ENCODE peak calls at places on chromosomes 1 and 21, in eight cellular contexts. M is lower leg skin, L is AG04449, V is fibroblast of mammary gland, N is coronary artery, C is dorsolateral prefrontal cortex, S is brain microvascular endothelial cell, F is kidney epithelial cell. P is an unnamed sample.

GRCh38 chr1:27054381-27054780 is 41.7 kb upstream of the TENT5B start:
- DNase-seq in M (no peak), L (no peak), V (no peak), N (no peak), C (no peak), S (no peak), F (no peak), P (no peak)

GRCh38 chr1:101316276-101316675 is 79.5 kb downstream of the S1PR1 start:
- DNase-seq in M (no peak), L (no peak), V (no peak), N (no peak), C (no peak), S (no peak), F (no peak), P (no peak)

GRCh38 chr1:88658419-88658818 is 25.7 kb upstream of the PKN2 start:
- DNase-seq in M (no peak), L (no peak), V (no peak), N (no peak), C (no peak), S (no peak), F (no peak), P (no peak)

GRCh38 chr1:201828451-201828819 is 522 bp upstream of the IPO9 start:
- DNase-seq in M (no peak), L (no peak), V (no peak), N (no peak), C (no peak), S (no peak), F (no peak), P (no peak)

GRCh38 chr1:93995837-93996526 is 86.8 kb upstream of the GCLM start:
- DNase-seq in M (no peak), L (no peak), V (no peak), N (no peak), C (no peak), S (no peak), F (no peak), P (no peak)

GRCh38 chr1:208219659-208220282 is 24.4 kb downstream of the PLXNA2 start:
- DNase-seq in M (no peak), L (no peak), V (peak), N (peak), C (no peak), S (peak), F (no peak), P (no peak)

GRCh38 chr21:32524010-32524719 is 61.2 kb downstream of the TCP10L start:
- DNase-seq in M (no peak), L (peak), V (peak), N (no peak), C (no peak), S (peak), F (peak), P (peak)

GRCh38 chr1:31374511-31375196 is 1.8 kb upstream of the FABP3 start:
- DNase-seq in M (no peak), L (no peak), V (peak), N (peak), C (peak), S (no peak), F (no peak), P (no peak)

GRCh38 chr21:32604484-32604883 is 7.7 kb downstream of the CFAP298 start:
- DNase-seq in M (no peak), L (no peak), V (no peak), N (no peak), C (no peak), S (no peak), F (no peak), P (no peak)

GRCh38 chr1:44842763-44843655 is at the start of gene PTCH2:
- DNase-seq in M (no peak), L (no peak), V (peak), N (peak), C (no peak), S (no peak), F (no peak), P (no peak)

GRCh38 chr1:94819945-94820746 is at the start of gene SLC44A3:
- DNase-seq in M (no peak), L (no peak), V (peak), N (no peak), C (no peak), S (no peak), F (no peak), P (peak)

GRCh38 chr1:178536844-178537371 is 24.0 kb downstream of the TEX35 start:
- DNase-seq in M (no peak), L (peak), V (peak), N (peak), C (peak), S (peak), F (no peak), P (peak)

GRCh38 chr1:40665335-40666171 is at the start of gene RIMS3:
- DNase-seq in M (peak), L (no peak), V (peak), N (peak), C (peak), S (peak), F (no peak), P (no peak)

GRCh38 chr1:221724931-221725605 is 16.8 kb downstream of the DUSP10 start:
- DNase-seq in M (peak), L (no peak), V (peak), N (no peak), C (no peak), S (peak), F (no peak), P (no peak)

GRCh38 chr1:74767490-74767889 is 34.5 kb downstream of the TYW3 start:
- DNase-seq in M (no peak), L (no peak), V (peak), N (no peak), C (no peak), S (peak), F (no peak), P (no peak)

GRCh38 chr1:39508857-39509305 is 17.4 kb downstream of the BMP8A start:
- DNase-seq in M (no peak), L (no peak), V (peak), N (no peak), C (no peak), S (no peak), F (no peak), P (no peak)

GRCh38 chr1:157838966-157839365 is 2.6 kb downstream of the CD5L start:
- DNase-seq in M (no peak), L (no peak), V (no peak), N (no peak), C (no peak), S (no peak), F (no peak), P (no peak)

GRCh38 chr21:46429754-46430681 is 28.7 kb upstream of the DIP2A start:
- DNase-seq in M (no peak), L (no peak), V (no peak), N (no peak), C (no peak), S (no peak), F (no peak), P (no peak)

GRCh38 chr1:66374561-66375111 is 159.3 kb upstream of the SGIP1 start:
- DNase-seq in M (no peak), L (peak), V (peak), N (no peak), C (no peak), S (peak), F (peak), P (peak)

GRCh38 chr1:185487943-185488342 is 170.9 kb upstream of the IVNS1ABP start:
- DNase-seq in M (no peak), L (no peak), V (no peak), N (no peak), C (no peak), S (no peak), F (no peak), P (no peak)

GRCh38 chr1:11930571-11931445 is 3.7 kb upstream of the PLOD1 start:
- DNase-seq in M (no peak), L (no peak), V (peak), N (no peak), C (no peak), S (no peak), F (no peak), P (no peak)

GRCh38 chr21:36718951-36719501 is 20.1 kb downstream of the SIM2 start:
- DNase-seq in M (no peak), L (no peak), V (no peak), N (no peak), C (peak), S (no peak), F (no peak), P (no peak)

GRCh38 chr1:116983678-116984077 is 17.9 kb upstream of the CD101 start:
- DNase-seq in M (no peak), L (no peak), V (no peak), N (no peak), C (no peak), S (no peak), F (no peak), P (no peak)

GRCh38 chr1:204987689-204988088 is 55.3 kb upstream of the CNTN2 start:
- DNase-seq in M (no peak), L (no peak), V (no peak), N (no peak), C (no peak), S (no peak), F (no peak), P (no peak)

GRCh38 chr1:204990059-204990664 is 52.9 kb upstream of the CNTN2 start:
- DNase-seq in M (no peak), L (no peak), V (no peak), N (no peak), C (peak), S (peak), F (no peak), P (no peak)

GRCh38 chr1:204988201-204988600 is 54.8 kb upstream of the CNTN2 start:
- DNase-seq in M (no peak), L (no peak), V (no peak), N (no peak), C (no peak), S (no peak), F (no peak), P (no peak)

GRCh38 chr1:204990721-204991341 is 52.2 kb upstream of the CNTN2 start:
- DNase-seq in M (no peak), L (no peak), V (no peak), N (no peak), C (no peak), S (no peak), F (no peak), P (no peak)

GRCh38 chr1:204989266-204990058 is 53.5 kb upstream of the CNTN2 start:
- DNase-seq in M (peak), L (peak), V (peak), N (no peak), C (peak), S (peak), F (no peak), P (peak)
- TF ChIP-seq CTCF in M (peak), L (peak), V (peak), N (peak), C (peak), S (peak), F (peak), P (peak)

GRCh38 chr1:21801100-21801499 is 11.0 kb upstream of the LDLRAD2 start:
- DNase-seq in M (no peak), L (no peak), V (peak), N (no peak), C (no peak), S (peak), F (no peak), P (no peak)

GRCh38 chr1:21799730-21800129 is 12.3 kb upstream of the LDLRAD2 start:
- DNase-seq in M (no peak), L (no peak), V (no peak), N (no peak), C (no peak), S (no peak), F (no peak), P (no peak)

DNA sequence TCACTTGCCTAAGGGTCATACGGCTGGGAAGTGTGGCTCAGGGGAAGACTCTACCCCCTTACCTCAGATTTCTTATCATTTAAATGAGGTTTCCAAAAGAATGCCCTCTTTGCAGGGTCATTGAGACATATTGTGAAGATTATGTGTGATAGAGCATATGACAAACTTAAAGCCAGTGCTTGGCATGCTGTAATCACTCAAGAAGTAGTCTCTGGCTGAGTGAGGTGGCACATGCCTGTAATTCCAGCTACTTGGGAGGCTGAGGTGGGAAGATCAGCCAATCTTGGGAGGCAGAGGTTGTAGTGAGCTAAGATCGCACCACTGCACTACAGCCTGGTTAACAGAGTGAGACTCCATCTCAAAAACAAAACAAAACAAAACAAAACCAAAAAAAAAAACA is 7.5 kb upstream of the LDLRAD2 start:
- DNase-seq in M (no peak), L (no peak), V (no peak), N (no peak), C (no peak), S (no peak), F (no peak), P (no peak)
- H3K4me3 ChIP-seq in M (no peak), L (no peak), V (no peak), N (no peak), C (no peak), S (no peak), F (no peak), P (no peak)

GRCh38 chr1:99326215-99326949 is 62.1 kb downstream of the PLPPR4 start:
- DNase-seq in M (no peak), L (no peak), V (peak), N (no peak), C (no peak), S (no peak), F (no peak), P (no peak)
- TF ChIP-seq CTCF in M (no peak), L (peak), V (peak), N (no peak), C (no peak), S (peak), F (peak), P (peak)

GRCh38 chr1:23906731-23907130 is 6.4 kb downstream of the CNR2 start:
- DNase-seq in M (no peak), L (no peak), V (no peak), N (no peak), C (no peak), S (no peak), F (no peak), P (no peak)
- H3K4me3 ChIP-seq in M (no peak), L (no peak), V (no peak), N (no peak), C (no peak), S (no peak), F (no peak), P (no peak)

GRCh38 chr1:210755991-210756669 is 377.8 kb downstream of the KCNH1 start:
- DNase-seq in M (no peak), L (no peak), V (no peak), N (no peak), C (no peak), S (no peak), F (no peak), P (no peak)
- TF ChIP-seq CTCF in M (no peak), L (no peak), V (no peak), N (no peak), C (peak), S (no peak), F (no peak), P (no peak)

DNA sequence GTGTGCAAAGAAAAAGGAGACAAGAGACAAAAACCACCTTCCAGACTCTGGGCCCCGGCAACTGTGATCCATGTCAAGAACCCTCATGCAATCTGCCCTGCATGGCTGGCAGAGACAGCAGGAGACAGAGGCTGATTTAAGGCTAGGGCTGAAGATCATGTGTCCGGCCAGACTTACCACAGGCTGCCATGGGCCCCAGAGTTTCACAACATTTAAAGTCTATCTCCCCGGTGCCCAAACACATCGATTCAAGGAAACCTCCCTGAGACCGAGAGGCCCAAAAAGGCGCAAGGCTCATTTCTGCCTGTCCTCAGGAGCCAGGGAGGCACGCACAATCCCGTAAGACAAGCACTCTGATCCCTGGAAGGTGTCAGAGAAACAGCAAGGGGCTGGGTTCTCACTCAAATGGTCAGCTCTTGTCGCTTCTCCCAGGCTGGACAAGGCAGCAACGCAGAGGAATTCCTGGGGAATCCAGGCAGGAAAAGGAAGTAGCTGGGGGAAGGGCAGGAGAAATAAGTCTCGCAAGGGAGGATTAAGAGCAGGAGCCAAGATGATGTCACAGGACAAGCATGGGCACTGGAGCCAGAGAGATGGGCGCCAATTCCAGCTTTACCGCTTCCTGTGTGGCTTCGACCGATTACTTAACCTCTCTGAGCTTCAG is 70.7 kb downstream of the SSBP3 start:
- DNase-seq in M (peak), L (peak), V (peak), N (peak), C (no peak), S (peak), F (peak), P (peak)
- H3K4me3 ChIP-seq in M (no peak), L (peak), V (peak), N (peak), C (no peak), S (peak), F (no peak), P (no peak)

GRCh38 chr1:164779376-164779775 is 220.4 kb downstream of the PBX1 start:
- DNase-seq in M (no peak), L (no peak), V (no peak), N (peak), C (no peak), S (no peak), F (no peak), P (no peak)
- TF ChIP-seq CTCF in M (no peak), L (no peak), V (peak), N (no peak), C (no peak), S (no peak), F (no peak), P (no peak)

GRCh38 chr1:33050221-33051076 is 13.8 kb upstream of the AK2 start:
- DNase-seq in M (no peak), L (peak), V (peak), N (no peak), C (no peak), S (peak), F (no peak), P (no peak)
- H3K4me3 ChIP-seq in M (no peak), L (no peak), V (no peak), N (no peak), C (no peak), S (no peak), F (no peak), P (no peak)